ENCODE peak calls at places on chromosomes 7 and 10, in nine cellular contexts. S is neural progenitor cell, D is foreskin fibroblast, T is osteoblast, L is heart right ventricle, K is brain microvascular endothelial cell, O is fibroblast of pulmonary artery, H is astrocyte of the spinal cord, A is A549. Y is an unnamed sample.

GRCh38 chr10:44763331-44763730 is 147.8 kb upstream of the TMEM72 start:
- DNase-seq in S (no peak), D (no peak), T (no peak), L (no peak), K (no peak), O (no peak), H (no peak), A (no peak), Y (no peak)

GRCh38 chr7:44769381-44770209 is 20.9 kb downstream of the ZMIZ2 start:
- DNase-seq in S (peak; percentile 21), D (peak; percentile 46), T (peak; percentile 78), L (peak; percentile 21), K (peak; percentile 24), O (peak; percentile 53), H (peak; percentile 64), A (no peak), Y (no peak)

GRCh38 chr10:90787376-90787775 is 70.5 kb downstream of the HTR7 start:
- DNase-seq in S (no peak), D (no peak), T (no peak), L (no peak), K (no peak), O (no peak), H (no peak), A (no peak), Y (no peak)

GRCh38 chr7:5557920-5558401 is 134.3 kb upstream of the TNRC18 start:
- DNase-seq in S (no peak), D (peak; percentile 67), T (peak; percentile 94), L (peak; percentile 65), K (no peak), O (no peak), H (no peak), A (no peak), Y (no peak)

GRCh38 chr10:44706745-44707144 is 204.4 kb upstream of the TMEM72 start:
- DNase-seq in S (no peak), D (peak; percentile 96), T (peak; percentile 81), L (no peak), K (peak; percentile 95), O (peak; percentile 89), H (peak; percentile 96), A (no peak), Y (peak; percentile 84)

GRCh38 chr10:56728349-56728748 is 367.3 kb upstream of the ZWINT start:
- DNase-seq in S (no peak), D (no peak), T (no peak), L (no peak), K (no peak), O (no peak), H (no peak), A (no peak), Y (no peak)

GRCh38 chr7:55258631-55259030 is 106.5 kb upstream of the LANCL2 start:
- DNase-seq in S (no peak), D (no peak), T (no peak), L (no peak), K (no peak), O (no peak), H (no peak), A (no peak), Y (no peak)

GRCh38 chr7:44348300-44348699 is 22.9 kb upstream of the CAMK2B start:
- DNase-seq in S (peak; percentile 31), D (peak; percentile 66), T (no peak), L (no peak), K (peak; percentile 49), O (peak; percentile 62), H (peak; percentile 41), A (peak; percentile 47), Y (peak; percentile 34)

GRCh38 chr7:149669121-149669818 is 104.1 kb downstream of the ZNF467 start:
- DNase-seq in S (no peak), D (peak; percentile 44), T (peak; percentile 36), L (no peak), K (no peak), O (peak; percentile 64), H (peak; percentile 13), A (peak; percentile 61), Y (peak; percentile 42)

GRCh38 chr7:90270431-90271178 is 25.6 kb downstream of the CFAP69 start:
- DNase-seq in S (no peak), D (no peak), T (no peak), L (no peak), K (no peak), O (no peak), H (no peak), A (no peak), Y (no peak)

GRCh38 chr10:132163278-132163765 is 23.4 kb upstream of the DPYSL4 start:
- DNase-seq in S (peak; percentile 87), D (no peak), T (no peak), L (no peak), K (no peak), O (no peak), H (no peak), A (peak; percentile 79), Y (no peak)

GRCh38 chr10:84820121-84820520 is 491.7 kb downstream of the CCSER2 start:
- DNase-seq in S (no peak), D (no peak), T (no peak), L (no peak), K (no peak), O (no peak), H (no peak), A (peak; percentile 12), Y (peak; percentile 26)

GRCh38 chr10:35130588-35131146 is 4.0 kb downstream of the CREM start:
- DNase-seq in S (no peak), D (no peak), T (peak; percentile 46), L (no peak), K (no peak), O (no peak), H (no peak), A (no peak), Y (peak; percentile 41)

GRCh38 chr7:71665716-71666115 is 533.8 kb downstream of the GALNT17 start:
- DNase-seq in S (no peak), D (no peak), T (no peak), L (no peak), K (no peak), O (no peak), H (no peak), A (no peak), Y (no peak)

GRCh38 chr10:87842776-87843497 is 20.4 kb downstream of the KLLN start:
- DNase-seq in S (no peak), D (peak; percentile 77), T (peak; percentile 39), L (no peak), K (peak; percentile 68), O (peak; percentile 83), H (peak; percentile 87), A (peak; percentile 60), Y (peak; percentile 86)

GRCh38 chr10:128095023-128095752 is 31.0 kb downstream of the MKI67 start:
- DNase-seq in S (no peak), D (no peak), T (no peak), L (no peak), K (no peak), O (no peak), H (no peak), A (peak; percentile 18), Y (no peak)

GRCh38 chr7:92636018-92636560 is 45.9 kb upstream of the FAM133B start:
- DNase-seq in S (no peak), D (no peak), T (no peak), L (no peak), K (no peak), O (no peak), H (peak; percentile 38), A (no peak), Y (no peak)

GRCh38 chr7:81321922-81322321 is 403.1 kb upstream of the SEMA3C start:
- DNase-seq in S (no peak), D (no peak), T (no peak), L (no peak), K (no peak), O (no peak), H (no peak), A (no peak), Y (no peak)

GRCh38 chr7:12291870-12292269 is 80.8 kb downstream of the TMEM106B start:
- DNase-seq in S (no peak), D (peak; percentile 3), T (no peak), L (no peak), K (no peak), O (peak; percentile 12), H (no peak), A (peak; percentile 18), Y (peak; percentile 8)

GRCh38 chr7:97580205-97580604 is 151.7 kb upstream of the TAC1 start:
- DNase-seq in S (peak; percentile 37), D (no peak), T (no peak), L (no peak), K (no peak), O (no peak), H (no peak), A (no peak), Y (no peak)

GRCh38 chr10:129864082-129864481 is 100.0 kb downstream of the EBF3 start:
- DNase-seq in S (no peak), D (no peak), T (no peak), L (no peak), K (no peak), O (no peak), H (no peak), A (no peak), Y (no peak)
- H3K4me3 ChIP-seq in S (no peak overlapping the region), D (no peak overlapping the region), T (no peak overlapping the region), L (no peak overlapping the region), K (no peak overlapping the region), O (no peak overlapping the region), H (no peak overlapping the region), A (no peak overlapping the region), Y (no peak overlapping the region)

GRCh38 chr10:70272925-70273316 is 10.9 kb downstream of the NPFFR1 start:
- DNase-seq in S (no peak), D (peak; percentile 59), T (no peak), L (no peak), K (no peak), O (peak; percentile 44), H (no peak), A (peak; percentile 37), Y (peak; percentile 48)
- TF ChIP-seq CTCF in S (peak; percentile 45), D (peak; percentile 40), T (peak; percentile 60), L (peak; percentile 52), K (peak; percentile 30), O (peak; percentile 57), H (peak; percentile 37), A (peak; percentile 46), Y (peak; percentile 21)

GRCh38 chr7:32071466-32072091 is 1.4 kb upstream of the PDE1C start:
- DNase-seq in S (no peak), D (no peak), T (no peak), L (no peak), K (no peak), O (no peak), H (no peak), A (no peak), Y (no peak)
- H3K4me3 ChIP-seq in S (peak overlapping the region; percentile 80), D (no peak overlapping the region), T (peak overlapping the region; percentile 86), L (peak overlapping the region; percentile 32), K (peak overlapping the region; percentile 64), O (no peak overlapping the region), H (peak overlapping the region; percentile 73), A (peak overlapping the region; percentile 58), Y (no peak overlapping the region)

GRCh38 chr10:61705022-61705675 is 42.4 kb downstream of the CABCOCO1 start:
- DNase-seq in S (no peak), D (peak; percentile 4), T (no peak), L (no peak), K (no peak), O (no peak), H (no peak), A (no peak), Y (no peak)

DNA sequence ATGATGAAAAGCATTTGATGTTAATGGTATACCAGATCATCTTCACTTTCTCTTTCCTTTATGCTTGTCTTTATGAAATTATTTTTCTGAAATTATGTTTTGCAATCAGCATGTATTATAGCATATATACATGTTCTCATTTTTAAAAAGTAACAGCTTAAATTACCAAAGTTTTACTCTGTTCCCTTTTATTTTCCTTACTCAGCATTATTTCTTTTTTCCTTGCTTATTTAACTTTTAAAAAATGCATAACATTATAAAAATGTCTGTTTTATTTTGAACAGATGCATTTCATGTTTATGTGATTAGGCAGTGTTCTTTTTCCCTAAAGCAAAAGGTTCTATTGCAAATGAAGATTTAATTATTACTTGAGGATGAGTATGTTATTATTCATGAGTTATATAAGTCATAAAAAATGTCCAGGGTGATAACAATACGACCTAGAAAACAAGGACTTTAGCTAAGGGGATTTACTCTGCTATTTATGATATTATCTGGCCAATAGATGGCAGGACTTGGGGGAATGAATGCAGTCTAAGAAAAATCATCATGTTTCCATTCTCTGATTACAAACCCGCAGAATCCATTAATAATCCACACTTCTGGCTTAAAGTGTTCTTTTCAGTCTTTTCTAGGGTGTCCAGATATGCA is 38.5 kb downstream of the CABCOCO1 start:
- DNase-seq in S (no peak), D (peak; percentile 17), T (no peak), L (no peak), K (no peak), O (no peak), H (no peak), A (no peak), Y (no peak)
- TF ChIP-seq CTCF in S (no peak), D (peak; percentile 15), T (no peak), L (no peak), K (no peak), O (peak; percentile 13), H (no peak), A (no peak), Y (no peak)